ENCODE peak calls at places on chromosomes 6 and 20, in seven cellular contexts. One of them, this sample, is unnamed. For H3K36me3, the result is how much of the 10 kb centered on the place peaks cover.

GRCh38 chr6:12637960-12638641 is 78.5 kb upstream of the PHACTR1 start:
- DNase-seq in adrenal gland: peak
- DNase-seq in SJSA1: peak
- DNase-seq in pancreas: peak
- DNase-seq in brain microvascular endothelial cell: peak
- DNase-seq in CD8-positive, alpha-beta T cell: no peak
- DNase-seq in uterus: no peak
- DNase-seq in this sample: peak

GRCh38 chr20:4160761-4161305 is 145.5 kb upstream of the RNF24 start:
- DNase-seq in adrenal gland: peak
- DNase-seq in SJSA1: no peak
- DNase-seq in pancreas: no peak
- DNase-seq in brain microvascular endothelial cell: peak
- DNase-seq in CD8-positive, alpha-beta T cell: no peak
- DNase-seq in uterus: no peak
- DNase-seq in this sample: no peak

GRCh38 chr20:57033994-57034393 is 232.4 kb downstream of the BMP7 start:
- DNase-seq in adrenal gland: no peak
- DNase-seq in SJSA1: no peak
- DNase-seq in pancreas: no peak
- DNase-seq in brain microvascular endothelial cell: peak
- DNase-seq in CD8-positive, alpha-beta T cell: no peak
- DNase-seq in uterus: no peak
- DNase-seq in this sample: no peak

GRCh38 chr6:153172815-153173214 is 41.7 kb upstream of the RGS17 start:
- DNase-seq in adrenal gland: no peak
- DNase-seq in SJSA1: no peak
- DNase-seq in pancreas: no peak
- DNase-seq in brain microvascular endothelial cell: no peak
- DNase-seq in CD8-positive, alpha-beta T cell: no peak
- DNase-seq in uterus: no peak
- DNase-seq in this sample: no peak

GRCh38 chr6:33091957-33092356 is 16.2 kb downstream of the HLA-DPB1 start:
- DNase-seq in adrenal gland: peak
- DNase-seq in SJSA1: no peak
- DNase-seq in pancreas: no peak
- DNase-seq in brain microvascular endothelial cell: no peak
- DNase-seq in CD8-positive, alpha-beta T cell: peak
- DNase-seq in uterus: no peak
- DNase-seq in this sample: no peak

GRCh38 chr20:63854766-63855362 is 6.4 kb upstream of the ABHD16B start:
- DNase-seq in adrenal gland: peak
- DNase-seq in SJSA1: no peak
- DNase-seq in pancreas: no peak
- DNase-seq in brain microvascular endothelial cell: no peak
- DNase-seq in CD8-positive, alpha-beta T cell: no peak
- DNase-seq in uterus: peak
- DNase-seq in this sample: no peak

GRCh38 chr6:15791401-15792137 is 128.7 kb upstream of the DTNBP1 start:
- DNase-seq in adrenal gland: no peak
- DNase-seq in SJSA1: no peak
- DNase-seq in pancreas: peak
- DNase-seq in brain microvascular endothelial cell: no peak
- DNase-seq in CD8-positive, alpha-beta T cell: no peak
- DNase-seq in uterus: no peak
- DNase-seq in this sample: no peak

GRCh38 chr6:142331075-142331551 is 29.3 kb downstream of the ADGRG6 start:
- DNase-seq in adrenal gland: no peak
- DNase-seq in SJSA1: no peak
- DNase-seq in pancreas: no peak
- DNase-seq in brain microvascular endothelial cell: peak
- DNase-seq in CD8-positive, alpha-beta T cell: no peak
- DNase-seq in uterus: no peak
- DNase-seq in this sample: no peak

GRCh38 chr6:146833157-146833556 is 234.4 kb downstream of the ADGB start:
- DNase-seq in adrenal gland: no peak
- DNase-seq in SJSA1: no peak
- DNase-seq in pancreas: no peak
- DNase-seq in brain microvascular endothelial cell: no peak
- DNase-seq in CD8-positive, alpha-beta T cell: no peak
- DNase-seq in uterus: no peak
- DNase-seq in this sample: no peak

GRCh38 chr20:3847419-3847940 is 846 bp downstream of the MAVS start:
- DNase-seq in adrenal gland: no peak
- DNase-seq in SJSA1: no peak
- DNase-seq in pancreas: no peak
- DNase-seq in brain microvascular endothelial cell: no peak
- DNase-seq in CD8-positive, alpha-beta T cell: no peak
- DNase-seq in uterus: no peak
- DNase-seq in this sample: no peak

GRCh38 chr6:170025341-170026271 is 265.3 kb downstream of the DLL1 start:
- DNase-seq in adrenal gland: no peak
- DNase-seq in SJSA1: no peak
- DNase-seq in pancreas: no peak
- DNase-seq in brain microvascular endothelial cell: no peak
- DNase-seq in CD8-positive, alpha-beta T cell: no peak
- DNase-seq in uterus: no peak
- DNase-seq in this sample: no peak

GRCh38 chr6:30169658-30170614 is 6.6 kb downstream of the TRIM15 start:
- DNase-seq in adrenal gland: peak
- DNase-seq in SJSA1: peak
- DNase-seq in pancreas: no peak
- DNase-seq in brain microvascular endothelial cell: peak
- DNase-seq in CD8-positive, alpha-beta T cell: no peak
- DNase-seq in uterus: no peak
- DNase-seq in this sample: peak

GRCh38 chr20:21378259-21378658 is 19.1 kb downstream of the NKX2-4 start:
- DNase-seq in adrenal gland: no peak
- DNase-seq in SJSA1: no peak
- DNase-seq in pancreas: no peak
- DNase-seq in brain microvascular endothelial cell: no peak
- DNase-seq in CD8-positive, alpha-beta T cell: no peak
- DNase-seq in uterus: no peak
- DNase-seq in this sample: no peak
- H3K36me3 ChIP-seq in adrenal gland: under half
- H3K36me3 ChIP-seq in SJSA1: under half
- H3K36me3 ChIP-seq in pancreas: under half
- H3K36me3 ChIP-seq in brain microvascular endothelial cell: under half
- H3K36me3 ChIP-seq in CD8-positive, alpha-beta T cell: under half
- H3K36me3 ChIP-seq in uterus: under half
- H3K36me3 ChIP-seq in this sample: under half

GRCh38 chr6:151414641-151415260 is 23.4 kb upstream of the ZBTB2 start:
- DNase-seq in adrenal gland: no peak
- DNase-seq in SJSA1: no peak
- DNase-seq in pancreas: no peak
- DNase-seq in brain microvascular endothelial cell: no peak
- DNase-seq in CD8-positive, alpha-beta T cell: no peak
- DNase-seq in uterus: no peak
- DNase-seq in this sample: no peak

GRCh38 chr6:151417477-151417876 is 26.1 kb upstream of the ZBTB2 start:
- DNase-seq in adrenal gland: no peak
- DNase-seq in SJSA1: no peak
- DNase-seq in pancreas: no peak
- DNase-seq in brain microvascular endothelial cell: no peak
- DNase-seq in CD8-positive, alpha-beta T cell: no peak
- DNase-seq in uterus: no peak
- DNase-seq in this sample: no peak

GRCh38 chr6:151412905-151413304 is 21.5 kb upstream of the ZBTB2 start:
- DNase-seq in adrenal gland: no peak
- DNase-seq in SJSA1: no peak
- DNase-seq in pancreas: no peak
- DNase-seq in brain microvascular endothelial cell: no peak
- DNase-seq in CD8-positive, alpha-beta T cell: no peak
- DNase-seq in uterus: no peak
- DNase-seq in this sample: no peak

GRCh38 chr6:151409679-151410078 is 18.3 kb upstream of the ZBTB2 start:
- DNase-seq in adrenal gland: no peak
- DNase-seq in SJSA1: no peak
- DNase-seq in pancreas: no peak
- DNase-seq in brain microvascular endothelial cell: no peak
- DNase-seq in CD8-positive, alpha-beta T cell: no peak
- DNase-seq in uterus: no peak
- DNase-seq in this sample: no peak

GRCh38 chr6:151413372-151414145 is 22.2 kb upstream of the ZBTB2 start:
- DNase-seq in adrenal gland: no peak
- DNase-seq in SJSA1: no peak
- DNase-seq in pancreas: no peak
- DNase-seq in brain microvascular endothelial cell: no peak
- DNase-seq in CD8-positive, alpha-beta T cell: peak
- DNase-seq in uterus: no peak
- DNase-seq in this sample: no peak
- H3K36me3 ChIP-seq in adrenal gland: under half
- H3K36me3 ChIP-seq in SJSA1: half or more
- H3K36me3 ChIP-seq in pancreas: under half
- H3K36me3 ChIP-seq in brain microvascular endothelial cell: under half
- H3K36me3 ChIP-seq in CD8-positive, alpha-beta T cell: under half
- H3K36me3 ChIP-seq in uterus: under half
- H3K36me3 ChIP-seq in this sample: under half

DNA sequence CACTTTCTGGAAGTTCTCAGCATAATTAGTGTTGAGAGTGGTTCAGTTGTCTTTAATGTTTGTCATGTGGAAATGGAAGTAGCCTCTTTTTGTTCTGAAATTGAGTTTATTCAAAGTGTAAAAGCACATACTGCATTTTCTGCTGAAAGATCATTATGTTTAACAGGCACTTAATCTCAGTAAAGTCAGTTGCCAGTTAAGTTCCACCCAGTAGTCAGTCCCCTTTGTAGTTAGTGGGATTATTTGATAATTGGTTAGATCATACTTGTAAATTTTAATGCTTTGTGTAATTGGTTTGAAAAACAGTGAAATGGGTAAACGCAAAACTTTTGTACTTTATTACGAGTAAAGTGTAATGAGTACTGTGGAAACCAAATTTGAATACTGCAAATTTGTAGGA is 4.2 kb downstream of the SRSF6 start:
- DNase-seq in adrenal gland: no peak
- DNase-seq in SJSA1: no peak
- DNase-seq in pancreas: no peak
- DNase-seq in brain microvascular endothelial cell: no peak
- DNase-seq in CD8-positive, alpha-beta T cell: no peak
- DNase-seq in uterus: no peak
- DNase-seq in this sample: no peak
- H3K36me3 ChIP-seq in adrenal gland: under half
- H3K36me3 ChIP-seq in SJSA1: half or more
- H3K36me3 ChIP-seq in pancreas: half or more
- H3K36me3 ChIP-seq in brain microvascular endothelial cell: half or more
- H3K36me3 ChIP-seq in CD8-positive, alpha-beta T cell: under half
- H3K36me3 ChIP-seq in uterus: under half
- H3K36me3 ChIP-seq in this sample: under half

GRCh38 chr20:58903636-58904035 is 51.1 kb downstream of the GNAS start:
- DNase-seq in adrenal gland: no peak
- DNase-seq in SJSA1: no peak
- DNase-seq in pancreas: no peak
- DNase-seq in brain microvascular endothelial cell: no peak
- DNase-seq in CD8-positive, alpha-beta T cell: no peak
- DNase-seq in uterus: no peak
- DNase-seq in this sample: no peak

GRCh38 chr20:58905236-58905635 is 52.7 kb downstream of the GNAS start:
- DNase-seq in adrenal gland: no peak
- DNase-seq in SJSA1: no peak
- DNase-seq in pancreas: no peak
- DNase-seq in brain microvascular endothelial cell: no peak
- DNase-seq in CD8-positive, alpha-beta T cell: no peak
- DNase-seq in uterus: no peak
- DNase-seq in this sample: no peak

GRCh38 chr20:58900292-58900931 is 47.9 kb downstream of the GNAS start:
- DNase-seq in adrenal gland: no peak
- DNase-seq in SJSA1: no peak
- DNase-seq in pancreas: no peak
- DNase-seq in brain microvascular endothelial cell: no peak
- DNase-seq in CD8-positive, alpha-beta T cell: no peak
- DNase-seq in uterus: no peak
- DNase-seq in this sample: no peak

GRCh38 chr20:58899518-58899917 is 47.0 kb downstream of the GNAS start:
- DNase-seq in adrenal gland: no peak
- DNase-seq in SJSA1: no peak
- DNase-seq in pancreas: no peak
- DNase-seq in brain microvascular endothelial cell: no peak
- DNase-seq in CD8-positive, alpha-beta T cell: no peak
- DNase-seq in uterus: no peak
- DNase-seq in this sample: no peak

DNA sequence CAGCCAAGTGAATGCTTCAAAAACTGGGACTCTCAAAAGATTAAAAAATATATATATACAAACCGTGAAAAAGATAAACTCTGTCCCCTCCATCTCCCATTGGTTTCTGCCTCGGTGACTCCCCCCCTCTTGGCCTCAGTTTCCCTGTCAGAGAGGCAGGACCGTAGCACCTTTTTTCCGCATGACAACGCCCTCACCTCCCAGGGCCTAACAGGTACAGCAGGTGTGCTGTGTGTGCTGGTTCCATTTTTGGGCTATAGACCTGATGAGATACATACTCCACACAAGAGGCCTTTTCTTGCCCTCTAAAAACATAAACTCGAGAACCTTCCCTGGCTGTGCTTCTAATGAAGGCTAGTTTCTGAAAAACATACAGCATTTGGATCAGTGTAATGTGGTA is 49.5 kb downstream of the GNAS start:
- DNase-seq in adrenal gland: no peak
- DNase-seq in SJSA1: no peak
- DNase-seq in pancreas: no peak
- DNase-seq in brain microvascular endothelial cell: no peak
- DNase-seq in CD8-positive, alpha-beta T cell: no peak
- DNase-seq in uterus: no peak
- DNase-seq in this sample: no peak
- H3K36me3 ChIP-seq in adrenal gland: under half
- H3K36me3 ChIP-seq in SJSA1: half or more
- H3K36me3 ChIP-seq in pancreas: under half
- H3K36me3 ChIP-seq in brain microvascular endothelial cell: half or more
- H3K36me3 ChIP-seq in CD8-positive, alpha-beta T cell: under half
- H3K36me3 ChIP-seq in uterus: under half
- H3K36me3 ChIP-seq in this sample: under half

GRCh38 chr20:47622118-47622665 is 120.5 kb downstream of the NCOA3 start:
- DNase-seq in adrenal gland: no peak
- DNase-seq in SJSA1: no peak
- DNase-seq in pancreas: no peak
- DNase-seq in brain microvascular endothelial cell: no peak
- DNase-seq in CD8-positive, alpha-beta T cell: no peak
- DNase-seq in uterus: no peak
- DNase-seq in this sample: no peak

GRCh38 chr20:47629907-47630306 is 128.2 kb downstream of the NCOA3 start:
- DNase-seq in adrenal gland: no peak
- DNase-seq in SJSA1: no peak
- DNase-seq in pancreas: no peak
- DNase-seq in brain microvascular endothelial cell: no peak
- DNase-seq in CD8-positive, alpha-beta T cell: no peak
- DNase-seq in uterus: no peak
- DNase-seq in this sample: no peak

GRCh38 chr20:47627540-47627939 is 125.9 kb downstream of the NCOA3 start:
- DNase-seq in adrenal gland: no peak
- DNase-seq in SJSA1: no peak
- DNase-seq in pancreas: no peak
- DNase-seq in brain microvascular endothelial cell: no peak
- DNase-seq in CD8-positive, alpha-beta T cell: no peak
- DNase-seq in uterus: no peak
- DNase-seq in this sample: no peak
- H3K36me3 ChIP-seq in adrenal gland: under half
- H3K36me3 ChIP-seq in SJSA1: under half
- H3K36me3 ChIP-seq in pancreas: under half
- H3K36me3 ChIP-seq in brain microvascular endothelial cell: under half
- H3K36me3 ChIP-seq in CD8-positive, alpha-beta T cell: under half
- H3K36me3 ChIP-seq in uterus: under half
- H3K36me3 ChIP-seq in this sample: under half

GRCh38 chr6:75657327-75657726 is 55.6 kb downstream of the SENP6 start:
- DNase-seq in adrenal gland: no peak
- DNase-seq in SJSA1: no peak
- DNase-seq in pancreas: no peak
- DNase-seq in brain microvascular endothelial cell: no peak
- DNase-seq in CD8-positive, alpha-beta T cell: no peak
- DNase-seq in uterus: no peak
- DNase-seq in this sample: no peak
- H3K36me3 ChIP-seq in adrenal gland: under half
- H3K36me3 ChIP-seq in SJSA1: half or more
- H3K36me3 ChIP-seq in pancreas: under half
- H3K36me3 ChIP-seq in brain microvascular endothelial cell: under half
- H3K36me3 ChIP-seq in CD8-positive, alpha-beta T cell: under half
- H3K36me3 ChIP-seq in uterus: under half
- H3K36me3 ChIP-seq in this sample: under half

This sample was measured in iPS DF 6.9.